ENCODE peak calls at places on chromosomes 1 and 21, in five cellular contexts. One of them, this sample, is unnamed.

GRCh38 chr1:52904590-52905375 is 16.8 kb downstream of the ECHDC2 start:
- DNase-seq in nucleus accumbens: no peak
- DNase-seq in HS-5: no peak
- DNase-seq in AML-193: no peak
- DNase-seq in stimulated activated CD4-positive, alpha-beta T cell treated with anti-CD3 and anti-CD28 coated beads, TNF-alpha, amount 100 ng/mL, for 4 hours: no peak
- DNase-seq in this sample: no peak

GRCh38 chr21:44318489-44319285 is 18.8 kb downstream of the PFKL start:
- DNase-seq in nucleus accumbens: no peak
- DNase-seq in HS-5: no peak
- DNase-seq in AML-193: no peak
- DNase-seq in stimulated activated CD4-positive, alpha-beta T cell treated with anti-CD3 and anti-CD28 coated beads, TNF-alpha, amount 100 ng/mL, for 4 hours: no peak
- DNase-seq in this sample: no peak

GRCh38 chr1:226001088-226001487 is 1.9 kb upstream of the SDE2 start:
- DNase-seq in nucleus accumbens: no peak
- DNase-seq in HS-5: no peak
- DNase-seq in AML-193: no peak
- DNase-seq in stimulated activated CD4-positive, alpha-beta T cell treated with anti-CD3 and anti-CD28 coated beads, TNF-alpha, amount 100 ng/mL, for 4 hours: no peak
- DNase-seq in this sample: no peak

GRCh38 chr1:220999872-221000863 is 120.9 kb downstream of the HLX start:
- DNase-seq in nucleus accumbens: no peak
- DNase-seq in HS-5: no peak
- DNase-seq in AML-193: peak; percentile 98
- DNase-seq in stimulated activated CD4-positive, alpha-beta T cell treated with anti-CD3 and anti-CD28 coated beads, TNF-alpha, amount 100 ng/mL, for 4 hours: no peak
- DNase-seq in this sample: no peak

GRCh38 chr1:29385966-29386365 is 149.6 kb downstream of the PTPRU start:
- DNase-seq in nucleus accumbens: no peak
- DNase-seq in HS-5: no peak
- DNase-seq in AML-193: no peak
- DNase-seq in stimulated activated CD4-positive, alpha-beta T cell treated with anti-CD3 and anti-CD28 coated beads, TNF-alpha, amount 100 ng/mL, for 4 hours: no peak
- DNase-seq in this sample: peak; percentile 7

GRCh38 chr21:42521384-42521783 is 7.7 kb downstream of the SLC37A1 start:
- DNase-seq in nucleus accumbens: no peak
- DNase-seq in HS-5: no peak
- DNase-seq in AML-193: no peak
- DNase-seq in stimulated activated CD4-positive, alpha-beta T cell treated with anti-CD3 and anti-CD28 coated beads, TNF-alpha, amount 100 ng/mL, for 4 hours: no peak
- DNase-seq in this sample: no peak

GRCh38 chr1:226599636-226600238 is 51.2 kb downstream of the STUM start:
- DNase-seq in nucleus accumbens: no peak
- DNase-seq in HS-5: no peak
- DNase-seq in AML-193: no peak
- DNase-seq in stimulated activated CD4-positive, alpha-beta T cell treated with anti-CD3 and anti-CD28 coated beads, TNF-alpha, amount 100 ng/mL, for 4 hours: no peak
- DNase-seq in this sample: no peak

GRCh38 chr1:69475021-69475420 is 92.7 kb upstream of the LRRC7 start:
- DNase-seq in nucleus accumbens: no peak
- DNase-seq in HS-5: no peak
- DNase-seq in AML-193: no peak
- DNase-seq in stimulated activated CD4-positive, alpha-beta T cell treated with anti-CD3 and anti-CD28 coated beads, TNF-alpha, amount 100 ng/mL, for 4 hours: no peak
- DNase-seq in this sample: no peak

GRCh38 chr1:245317253-245317652 is 162.5 kb downstream of the KIF26B start:
- DNase-seq in nucleus accumbens: no peak
- DNase-seq in HS-5: no peak
- DNase-seq in AML-193: no peak
- DNase-seq in stimulated activated CD4-positive, alpha-beta T cell treated with anti-CD3 and anti-CD28 coated beads, TNF-alpha, amount 100 ng/mL, for 4 hours: no peak
- DNase-seq in this sample: no peak

GRCh38 chr1:58721247-58721820 is 21.5 kb upstream of the MYSM1 start:
- DNase-seq in nucleus accumbens: no peak
- DNase-seq in HS-5: no peak
- DNase-seq in AML-193: no peak
- DNase-seq in stimulated activated CD4-positive, alpha-beta T cell treated with anti-CD3 and anti-CD28 coated beads, TNF-alpha, amount 100 ng/mL, for 4 hours: no peak
- DNase-seq in this sample: no peak

GRCh38 chr1:53769184-53769583 is 30.2 kb upstream of the GLIS1 start:
- DNase-seq in nucleus accumbens: no peak
- DNase-seq in HS-5: no peak
- DNase-seq in AML-193: no peak
- DNase-seq in stimulated activated CD4-positive, alpha-beta T cell treated with anti-CD3 and anti-CD28 coated beads, TNF-alpha, amount 100 ng/mL, for 4 hours: no peak
- DNase-seq in this sample: no peak

GRCh38 chr1:82775402-82776000 is 974.8 kb downstream of the ADGRL2 start:
- DNase-seq in nucleus accumbens: peak; percentile 10
- DNase-seq in HS-5: no peak
- DNase-seq in AML-193: no peak
- DNase-seq in stimulated activated CD4-positive, alpha-beta T cell treated with anti-CD3 and anti-CD28 coated beads, TNF-alpha, amount 100 ng/mL, for 4 hours: no peak
- DNase-seq in this sample: peak; percentile 86

GRCh38 chr1:51214615-51215131 is 21.4 kb upstream of the RNF11 start:
- DNase-seq in nucleus accumbens: no peak
- DNase-seq in HS-5: no peak
- DNase-seq in AML-193: peak; percentile 82
- DNase-seq in stimulated activated CD4-positive, alpha-beta T cell treated with anti-CD3 and anti-CD28 coated beads, TNF-alpha, amount 100 ng/mL, for 4 hours: no peak
- DNase-seq in this sample: no peak

GRCh38 chr1:201709564-201710295 is 119.2 kb upstream of the IPO9 start:
- DNase-seq in nucleus accumbens: peak; percentile 72
- DNase-seq in HS-5: peak; percentile 69
- DNase-seq in AML-193: peak; percentile 22
- DNase-seq in stimulated activated CD4-positive, alpha-beta T cell treated with anti-CD3 and anti-CD28 coated beads, TNF-alpha, amount 100 ng/mL, for 4 hours: peak; percentile 34
- DNase-seq in this sample: peak; percentile 76